ENCODE peak calls at places on chromosomes 7 and 10, in six cellular contexts. W is retinal pigment epithelial cell; Q is bronchial epithelial cell; L is neural progenitor cell; U is CD8-positive, alpha-beta T cell; R is choroid plexus epithelial cell. A is an unnamed sample.
A peak's percentile ranks its signal among the peaks of the same experiment; 100 is the strongest.

GRCh38 chr7:21215307-21215706 is 212.6 kb upstream of the SP4 start:
- DNase-seq in W (no peak), Q (no peak), L (no peak), U (no peak), R (no peak), A (no peak)

GRCh38 chr10:35639651-35640311 is 2.3 kb downstream of the FZD8 start:
- DNase-seq in W (no peak), Q (no peak), L (peak; percentile 68), U (no peak), R (peak; percentile 57), A (peak; percentile 47)

GRCh38 chr10:103551619-103552602 is 58.4 kb downstream of the NEURL1 start:
- DNase-seq in W (no peak), Q (no peak), L (no peak), U (no peak), R (no peak), A (no peak)

GRCh38 chr7:17298102-17298839 is at the start of gene AHR:
- DNase-seq in W (peak; percentile 81), Q (peak; percentile 83), L (peak; percentile 88), U (peak; percentile 92), R (peak; percentile 98), A (peak; percentile 97)

GRCh38 chr7:111086532-111086931 is 4.4 kb upstream of the LRRN3 start:
- DNase-seq in W (no peak), Q (no peak), L (no peak), U (no peak), R (no peak), A (no peak)

GRCh38 chr10:70578371-70578947 is 24.1 kb downstream of the PRF1 start:
- DNase-seq in W (peak; percentile 67), Q (peak; percentile 97), L (no peak), U (peak; percentile 75), R (peak; percentile 87), A (peak; percentile 48)

GRCh38 chr10:90222372-90222771 is 521.0 kb downstream of the KIF20B start:
- DNase-seq in W (peak; percentile 32), Q (peak; percentile 85), L (no peak), U (no peak), R (peak; percentile 87), A (peak; percentile 41)

GRCh38 chr7:3272691-3273141 is 28.3 kb upstream of the SDK1 start:
- DNase-seq in W (peak; percentile 40), Q (peak; percentile 86), L (no peak), U (no peak), R (peak; percentile 69), A (peak; percentile 83)

GRCh38 chr10:81688459-81688858 is 186.5 kb upstream of the NRG3 start:
- DNase-seq in W (no peak), Q (no peak), L (no peak), U (no peak), R (no peak), A (no peak)

GRCh38 chr7:65509368-65510186 is 135.9 kb downstream of the ZNF92 start:
- DNase-seq in W (no peak), Q (no peak), L (peak; percentile 65), U (peak; percentile 49), R (no peak), A (no peak)

GRCh38 chr7:48085942-48086341 is 3.1 kb upstream of the UPP1 start:
- DNase-seq in W (no peak), Q (no peak), L (no peak), U (no peak), R (no peak), A (no peak)

GRCh38 chr7:42192851-42193456 is 44.1 kb downstream of the GLI3 start:
- DNase-seq in W (no peak), Q (peak; percentile 46), L (peak; percentile 74), U (no peak), R (peak; percentile 56), A (peak; percentile 31)

GRCh38 chr7:27971171-27971570 is 209.4 kb downstream of the JAZF1 start:
- DNase-seq in W (no peak), Q (no peak), L (no peak), U (no peak), R (no peak), A (no peak)

GRCh38 chr7:155141562-155141961 is 71.4 kb downstream of the HTR5A start:
- DNase-seq in W (no peak), Q (no peak), L (no peak), U (no peak), R (no peak), A (no peak)

GRCh38 chr10:26887611-26888215 is 27.0 kb upstream of the ABI1 start:
- DNase-seq in W (no peak), Q (peak; percentile 65), L (no peak), U (no peak), R (no peak), A (peak; percentile 11)

GRCh38 chr10:116312091-116312490 is 12.2 kb upstream of the CCDC172 start:
- DNase-seq in W (no peak), Q (no peak), L (no peak), U (no peak), R (no peak), A (no peak)

GRCh38 chr10:11683529-11684320 is 58.5 kb upstream of the ECHDC3 start:
- DNase-seq in W (no peak), Q (no peak), L (no peak), U (no peak), R (no peak), A (no peak)

GRCh38 chr10:99534939-99535763 is 2.4 kb downstream of the NKX2-3 start:
- DNase-seq in W (no peak), Q (peak; percentile 20), L (peak; percentile 82), U (no peak), R (no peak), A (peak; percentile 20)

GRCh38 chr10:121158988-121159579 is 307.9 kb downstream of the WDR11 start:
- DNase-seq in W (peak; percentile 34), Q (peak; percentile 86), L (no peak), U (no peak), R (no peak), A (no peak)

GRCh38 chr10:30553018-30553624 is 76.4 kb downstream of the LYZL2 start:
- DNase-seq in W (no peak), Q (no peak), L (peak; percentile 78), U (no peak), R (peak; percentile 72), A (peak; percentile 14)

GRCh38 chr7:541661-542060 is 22.0 kb upstream of the PDGFA start:
- DNase-seq in W (no peak), Q (no peak), L (no peak), U (no peak), R (no peak), A (no peak)

GRCh38 chr7:542131-542934 is 22.7 kb upstream of the PDGFA start:
- DNase-seq in W (no peak), Q (no peak), L (peak; percentile 59), U (no peak), R (no peak), A (no peak)

GRCh38 chr7:544528-545221 is 25.0 kb upstream of the PDGFA start:
- DNase-seq in W (no peak), Q (no peak), L (no peak), U (no peak), R (no peak), A (no peak)

GRCh38 chr7:543790-544527 is 24.3 kb upstream of the PDGFA start:
- DNase-seq in W (no peak), Q (no peak), L (no peak), U (no peak), R (no peak), A (no peak)

GRCh38 chr7:542935-543789 is 23.5 kb upstream of the PDGFA start:
- DNase-seq in W (peak; percentile 76), Q (peak; percentile 64), L (no peak), U (no peak), R (peak; percentile 78), A (peak; percentile 78)
- H3K4me3 ChIP-seq in W (no peak overlapping the region), Q (no peak overlapping the region), L (no peak overlapping the region), U (no peak overlapping the region), R (no peak overlapping the region), A (no peak overlapping the region)

GRCh38 chr10:22263106-22263505 is 45.3 kb upstream of the EBLN1 start:
- DNase-seq in W (no peak), Q (no peak), L (no peak), U (no peak), R (no peak), A (no peak)
- TF ChIP-seq CTCF in W (no peak), Q (no peak), L (no peak), U (no peak), R (no peak), A (no peak)

GRCh38 chr7:69439636-69440325 is 158.5 kb upstream of the AUTS2 start:
- DNase-seq in W (no peak), Q (peak; percentile 3), L (no peak), U (no peak), R (no peak), A (no peak)

GRCh38 chr7:69438584-69438983 is 159.7 kb upstream of the AUTS2 start:
- DNase-seq in W (no peak), Q (no peak), L (no peak), U (no peak), R (no peak), A (no peak)

GRCh38 chr7:69443136-69443535 is 155.1 kb upstream of the AUTS2 start:
- DNase-seq in W (no peak), Q (no peak), L (no peak), U (no peak), R (no peak), A (no peak)

GRCh38 chr7:69436944-69437343 is 161.3 kb upstream of the AUTS2 start:
- DNase-seq in W (no peak), Q (no peak), L (no peak), U (no peak), R (no peak), A (no peak)

DNA sequence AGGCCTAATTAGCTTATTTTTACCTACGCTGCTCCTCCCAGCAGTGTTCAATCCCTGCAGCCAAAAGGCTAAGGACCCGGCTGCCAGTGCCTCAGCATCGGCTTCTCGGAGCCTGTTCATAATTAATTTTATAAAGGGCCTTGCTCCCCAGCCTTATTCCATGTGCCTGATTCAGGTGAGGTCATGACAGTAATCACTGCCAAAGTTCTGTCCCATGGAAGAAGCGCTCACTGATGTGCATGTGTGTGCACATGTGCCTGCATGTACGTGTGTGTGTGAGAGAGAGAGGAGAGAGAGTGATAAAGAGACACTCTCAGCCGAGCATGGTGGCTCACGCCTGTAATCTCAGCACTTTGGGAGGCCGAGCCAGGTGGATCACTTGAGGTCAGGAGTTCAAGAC is 159.2 kb upstream of the AUTS2 start:
- DNase-seq in W (no peak), Q (no peak), L (no peak), U (no peak), R (no peak), A (no peak)
- H3K4me3 ChIP-seq in W (no peak overlapping the region), Q (no peak overlapping the region), L (no peak overlapping the region), U (no peak overlapping the region), R (no peak overlapping the region), A (no peak overlapping the region)

DNA sequence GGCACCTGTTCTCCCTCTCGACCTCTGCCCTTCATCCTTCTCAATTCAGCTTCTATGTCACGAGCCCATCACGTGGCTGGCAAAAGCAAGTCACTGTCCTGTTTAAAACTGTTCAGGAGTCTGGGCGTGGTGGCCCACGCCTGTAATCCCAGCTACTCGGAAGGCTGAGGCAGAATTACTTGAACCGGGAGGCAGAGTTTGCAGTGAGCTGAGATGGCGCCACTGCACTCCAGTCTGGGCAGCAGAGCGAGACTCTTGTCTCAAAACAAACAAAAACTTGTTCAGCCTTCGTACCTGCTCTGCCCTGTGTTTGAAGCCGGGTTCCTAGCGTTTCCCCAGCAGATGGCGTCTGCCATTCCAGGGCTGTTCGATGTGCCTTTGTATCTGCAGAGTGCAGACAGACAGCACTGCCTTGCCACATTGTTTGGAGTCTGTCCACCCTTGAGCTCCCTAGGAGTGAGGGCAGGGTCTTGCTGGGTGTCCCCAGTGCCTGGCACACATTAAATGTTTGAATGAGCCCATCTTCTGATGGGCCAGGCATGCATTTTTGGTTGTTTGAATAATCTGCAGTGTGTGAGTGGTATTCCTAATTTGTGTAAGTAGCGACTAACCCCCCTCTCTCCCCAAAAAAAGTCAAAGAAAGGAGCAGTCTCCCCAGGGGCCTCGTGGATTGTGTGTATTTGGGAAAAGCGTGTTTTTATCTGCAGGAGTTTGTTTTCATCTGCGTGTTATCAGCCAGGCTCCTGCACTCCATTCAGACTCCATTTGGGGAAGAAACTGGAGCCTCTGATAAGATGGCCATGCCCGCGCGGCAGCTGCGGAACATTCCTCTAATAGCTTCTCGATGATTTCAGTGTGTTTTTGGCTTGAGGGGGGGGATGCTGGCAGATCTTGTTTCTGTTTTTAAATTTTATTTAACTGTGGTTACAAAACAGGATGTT is 61.2 kb downstream of the DNAJB6 start:
- DNase-seq in W (no peak), Q (peak; percentile 65), L (peak; percentile 71), U (no peak), R (peak; percentile 88), A (peak; percentile 89)
- TF ChIP-seq CTCF in W (peak; percentile 61), Q (peak; percentile 77), L (peak; percentile 74), U (no peak), R (peak; percentile 82), A (peak; percentile 72)

A was measured in fibroblast of pulmonary artery.